ENCODE peak calls at places on chromosomes 3 and 15, in nine cellular contexts. R is GM19239; S is AG09309; I is T-helper 1 cell; N is GM10248; L is stimulated activated CD8-positive, alpha-beta memory T cell treated with anti-CD3 and anti-CD28 coated beads, Interleukin-4, amount 100 ng/mL, for 1 hour; M is EH; Q is C1 segment of cervical spinal cord; Z is activated CD4-positive, alpha-beta T cell treated with anti-CD3 and anti-CD28 coated beads, Interleukin-2, amount 50 U/mL, for 1 hour. C is an unnamed sample.

GRCh38 chr3:105444725-105445124 is 78.0 kb downstream of the ALCAM start:
- DNase-seq in M (peak), L (no peak), S (no peak), Z (no peak), Q (no peak), N (no peak), I (no peak), R (no peak), C (no peak)

GRCh38 chr15:46151786-46152185 is 517.0 kb downstream of the SQOR start:
- DNase-seq in N (no peak), Z (no peak), M (no peak), R (no peak), L (no peak), S (no peak), I (no peak), Q (no peak), C (no peak)

GRCh38 chr15:90344632-90345031 is 7.5 kb upstream of the ZNF774 start:
- DNase-seq in N (no peak), M (no peak), Q (no peak), I (no peak), L (no peak), Z (no peak), S (no peak), R (no peak), C (no peak)

GRCh38 chr3:188962253-188963247 is 209.2 kb upstream of the TPRG1 start:
- DNase-seq in I (no peak), Q (no peak), L (no peak), S (no peak), M (no peak), R (no peak), Z (no peak), N (no peak), C (no peak)

GRCh38 chr3:11037241-11037873 is 44.8 kb downstream of the SLC6A1 start:
- DNase-seq in S (no peak), I (no peak), Z (no peak), Q (no peak), R (no peak), M (no peak), L (no peak), N (no peak), C (no peak)

GRCh38 chr15:85174521-85174920 is 192.9 kb downstream of the PDE8A start:
- DNase-seq in S (no peak), I (no peak), L (no peak), Z (no peak), R (no peak), N (no peak), Q (no peak), M (no peak), C (no peak)

GRCh38 chr3:53114011-53114400 is 16.2 kb downstream of the RFT1 start:
- DNase-seq in I (peak), N (peak), M (peak), R (peak), Z (peak), S (peak), L (peak), Q (peak), C (peak)

GRCh38 chr3:111999924-112000835 is 1.5 kb downstream of the TAGLN3 start:
- DNase-seq in N (no peak), I (no peak), S (no peak), M (peak), Z (no peak), R (no peak), Q (no peak), L (no peak), C (no peak)

GRCh38 chr3:12222765-12223485 is 64.2 kb upstream of the TIMP4 start:
- DNase-seq in S (peak), I (no peak), R (no peak), M (peak), N (no peak), Q (no peak), L (no peak), Z (no peak), C (no peak)

GRCh38 chr3:169007145-169007544 is 656.4 kb downstream of the MECOM start:
- DNase-seq in S (no peak), N (no peak), Q (no peak), L (no peak), R (no peak), Z (no peak), M (no peak), I (no peak), C (no peak)

GRCh38 chr3:61819861-61820260 is 258.5 kb downstream of the PTPRG start:
- DNase-seq in M (no peak), Z (no peak), S (no peak), N (no peak), Q (no peak), L (no peak), I (no peak), R (no peak), C (no peak)

GRCh38 chr15:40929730-40930429 is 740 bp downstream of the DLL4 start:
- DNase-seq in I (no peak), L (no peak), Q (peak), S (no peak), Z (no peak), M (peak), N (no peak), R (no peak), C (no peak)

GRCh38 chr15:31468911-31469800 is 142.5 kb downstream of the KLF13 start:
- DNase-seq in R (no peak), S (no peak), N (no peak), M (no peak), I (no peak), Z (no peak), Q (no peak), L (no peak), C (no peak)

GRCh38 chr3:154132777-154133375 is 11.7 kb downstream of the ARHGEF26 start:
- DNase-seq in Z (no peak), L (no peak), Q (no peak), R (no peak), I (no peak), M (no peak), S (peak), N (no peak), C (no peak)

GRCh38 chr3:38840987-38841386 is 25.0 kb upstream of the SCN10A start:
- DNase-seq in N (no peak), Q (no peak), M (peak), L (no peak), R (no peak), I (no peak), Z (no peak), S (no peak), C (no peak)

GRCh38 chr3:194462936-194463335 is 23.9 kb downstream of the ATP13A3 start:
- DNase-seq in L (no peak), R (no peak), M (no peak), Q (no peak), Z (no peak), I (no peak), S (no peak), N (no peak), C (no peak)

GRCh38 chr3:8599146-8599545 is 45.5 kb downstream of the SSUH2 start:
- DNase-seq in R (no peak), N (no peak), L (no peak), M (no peak), I (no peak), Z (no peak), S (no peak), Q (no peak), C (no peak)

GRCh38 chr3:172341482-172342059 is 106.7 kb downstream of the GHSR start:
- DNase-seq in Z (no peak), N (peak), R (peak), I (no peak), L (no peak), S (no peak), Q (no peak), M (peak), C (no peak)

GRCh38 chr15:68792901-68793766 is 27.6 kb downstream of the ANP32A start:
- DNase-seq in Q (no peak), M (no peak), Z (no peak), S (no peak), L (no peak), I (no peak), N (no peak), R (no peak), C (no peak)

GRCh38 chr15:75366163-75366562 is 2.2 kb downstream of the MAN2C1 start:
- DNase-seq in M (no peak), L (no peak), I (no peak), Z (no peak), S (no peak), Q (no peak), R (no peak), N (no peak), C (no peak)

GRCh38 chr3:172749201-172749965 is 1.1 kb upstream of the ECT2 start:
- DNase-seq in Q (no peak), N (no peak), Z (no peak), S (peak), M (peak), R (no peak), L (no peak), I (no peak), C (no peak)

GRCh38 chr3:140463401-140463800 is 214.5 kb upstream of the TRIM42 start:
- DNase-seq in S (no peak), M (no peak), R (no peak), L (no peak), Q (no peak), I (no peak), N (no peak), Z (no peak), C (no peak)

GRCh38 chr15:68377766-68378165 is 54.2 kb downstream of the ITGA11 start:
- DNase-seq in N (no peak), L (no peak), M (no peak), Q (no peak), S (no peak), R (no peak), Z (no peak), I (no peak), C (no peak)

GRCh38 chr3:172982731-172983364 is 158.2 kb downstream of the SPATA16 start:
- DNase-seq in S (no peak), I (no peak), Q (no peak), Z (no peak), M (peak), N (no peak), R (no peak), L (no peak), C (no peak)

GRCh38 chr3:42836545-42837123 is 27.4 kb downstream of the ACKR2 start:
- DNase-seq in N (no peak), I (no peak), R (no peak), Z (no peak), Q (no peak), L (no peak), S (no peak), M (no peak), C (no peak)

GRCh38 chr15:70038730-70039392 is 58.9 kb downstream of the TLE3 start:
- DNase-seq in Z (no peak), N (no peak), Q (no peak), S (no peak), L (no peak), M (no peak), R (no peak), I (no peak), C (no peak)

C was measured in GM18507.